ENCODE peak calls at places on chromosomes 3 and 15, in nine cellular contexts. One of them, this sample, is unnamed.

GRCh38 chr3:46022909-46023785 is 4.1 kb downstream of the XCR1 start:
- DNase-seq in Daoy: no peak
- DNase-seq in H4: no peak
- DNase-seq in stimulated activated CD4-positive, alpha-beta T cell treated with anti-CD3 and anti-CD28 coated beads, Interleukin-2, amount 100 ng/mL, for 48 hours: no peak
- DNase-seq in putamen: no peak
- DNase-seq in left ventricle myocardium superior: no peak
- DNase-seq in GDM1: no peak
- DNase-seq in midbrain: no peak
- DNase-seq in HS-5: no peak
- DNase-seq in this sample: no peak

GRCh38 chr3:182129745-182130144 is 418.0 kb downstream of the SOX2 start:
- DNase-seq in Daoy: no peak
- DNase-seq in H4: no peak
- DNase-seq in stimulated activated CD4-positive, alpha-beta T cell treated with anti-CD3 and anti-CD28 coated beads, Interleukin-2, amount 100 ng/mL, for 48 hours: no peak
- DNase-seq in putamen: no peak
- DNase-seq in left ventricle myocardium superior: no peak
- DNase-seq in GDM1: no peak
- DNase-seq in midbrain: no peak
- DNase-seq in HS-5: no peak
- DNase-seq in this sample: no peak

GRCh38 chr3:149044329-149045083 is 41.8 kb downstream of the HLTF start:
- DNase-seq in Daoy: no peak
- DNase-seq in H4: no peak
- DNase-seq in stimulated activated CD4-positive, alpha-beta T cell treated with anti-CD3 and anti-CD28 coated beads, Interleukin-2, amount 100 ng/mL, for 48 hours: no peak
- DNase-seq in putamen: no peak
- DNase-seq in left ventricle myocardium superior: no peak
- DNase-seq in GDM1: no peak
- DNase-seq in midbrain: no peak
- DNase-seq in HS-5: no peak
- DNase-seq in this sample: no peak

GRCh38 chr3:161263057-161263456 is 41.9 kb downstream of the NMD3 start:
- DNase-seq in Daoy: no peak
- DNase-seq in H4: peak; percentile 15
- DNase-seq in stimulated activated CD4-positive, alpha-beta T cell treated with anti-CD3 and anti-CD28 coated beads, Interleukin-2, amount 100 ng/mL, for 48 hours: no peak
- DNase-seq in putamen: no peak
- DNase-seq in left ventricle myocardium superior: no peak
- DNase-seq in GDM1: no peak
- DNase-seq in midbrain: no peak
- DNase-seq in HS-5: no peak
- DNase-seq in this sample: no peak

GRCh38 chr3:14366233-14366632 is 36.2 kb upstream of the SLC6A6 start:
- DNase-seq in Daoy: no peak
- DNase-seq in H4: no peak
- DNase-seq in stimulated activated CD4-positive, alpha-beta T cell treated with anti-CD3 and anti-CD28 coated beads, Interleukin-2, amount 100 ng/mL, for 48 hours: no peak
- DNase-seq in putamen: no peak
- DNase-seq in left ventricle myocardium superior: no peak
- DNase-seq in GDM1: no peak
- DNase-seq in midbrain: no peak
- DNase-seq in HS-5: no peak
- DNase-seq in this sample: no peak

GRCh38 chr3:143274291-143274690 is 154.7 kb downstream of the CHST2 start:
- DNase-seq in Daoy: no peak
- DNase-seq in H4: no peak
- DNase-seq in stimulated activated CD4-positive, alpha-beta T cell treated with anti-CD3 and anti-CD28 coated beads, Interleukin-2, amount 100 ng/mL, for 48 hours: no peak
- DNase-seq in putamen: no peak
- DNase-seq in left ventricle myocardium superior: no peak
- DNase-seq in GDM1: no peak
- DNase-seq in midbrain: no peak
- DNase-seq in HS-5: no peak
- DNase-seq in this sample: no peak

GRCh38 chr3:136862611-136862951 is 573 bp downstream of the NCK1 start:
- DNase-seq in Daoy: peak; percentile 66
- DNase-seq in H4: peak; percentile 60
- DNase-seq in stimulated activated CD4-positive, alpha-beta T cell treated with anti-CD3 and anti-CD28 coated beads, Interleukin-2, amount 100 ng/mL, for 48 hours: peak; percentile 32
- DNase-seq in putamen: peak; percentile 17
- DNase-seq in left ventricle myocardium superior: peak; percentile 72
- DNase-seq in GDM1: no peak
- DNase-seq in midbrain: no peak
- DNase-seq in HS-5: peak; percentile 29
- DNase-seq in this sample: peak; percentile 69

GRCh38 chr15:43251185-43251862 is 15.4 kb downstream of the TGM5 start:
- DNase-seq in Daoy: no peak
- DNase-seq in H4: no peak
- DNase-seq in stimulated activated CD4-positive, alpha-beta T cell treated with anti-CD3 and anti-CD28 coated beads, Interleukin-2, amount 100 ng/mL, for 48 hours: no peak
- DNase-seq in putamen: no peak
- DNase-seq in left ventricle myocardium superior: no peak
- DNase-seq in GDM1: no peak
- DNase-seq in midbrain: no peak
- DNase-seq in HS-5: no peak
- DNase-seq in this sample: no peak

GRCh38 chr15:35078221-35078915 is 6.7 kb downstream of the NANOGP8 start:
- DNase-seq in Daoy: peak; percentile 54
- DNase-seq in H4: peak; percentile 68
- DNase-seq in stimulated activated CD4-positive, alpha-beta T cell treated with anti-CD3 and anti-CD28 coated beads, Interleukin-2, amount 100 ng/mL, for 48 hours: peak; percentile 3
- DNase-seq in putamen: peak; percentile 49
- DNase-seq in left ventricle myocardium superior: no peak
- DNase-seq in GDM1: peak; percentile 6
- DNase-seq in midbrain: peak; percentile 68
- DNase-seq in HS-5: peak; percentile 5
- DNase-seq in this sample: peak; percentile 60

GRCh38 chr3:49841126-49841525 is 15.2 kb downstream of the TRAIP start:
- DNase-seq in Daoy: peak; percentile 17
- DNase-seq in H4: no peak
- DNase-seq in stimulated activated CD4-positive, alpha-beta T cell treated with anti-CD3 and anti-CD28 coated beads, Interleukin-2, amount 100 ng/mL, for 48 hours: no peak
- DNase-seq in putamen: no peak
- DNase-seq in left ventricle myocardium superior: no peak
- DNase-seq in GDM1: peak; percentile 45
- DNase-seq in midbrain: no peak
- DNase-seq in HS-5: no peak
- DNase-seq in this sample: no peak

GRCh38 chr3:115232167-115232566 is 85.1 kb upstream of the ZBTB20 start:
- DNase-seq in Daoy: no peak
- DNase-seq in H4: no peak
- DNase-seq in stimulated activated CD4-positive, alpha-beta T cell treated with anti-CD3 and anti-CD28 coated beads, Interleukin-2, amount 100 ng/mL, for 48 hours: no peak
- DNase-seq in putamen: no peak
- DNase-seq in left ventricle myocardium superior: no peak
- DNase-seq in GDM1: no peak
- DNase-seq in midbrain: no peak
- DNase-seq in HS-5: no peak
- DNase-seq in this sample: no peak

GRCh38 chr15:74245342-74245931 is 9.3 kb downstream of the CCDC33 start:
- DNase-seq in Daoy: no peak
- DNase-seq in H4: no peak
- DNase-seq in stimulated activated CD4-positive, alpha-beta T cell treated with anti-CD3 and anti-CD28 coated beads, Interleukin-2, amount 100 ng/mL, for 48 hours: peak; percentile 20
- DNase-seq in putamen: peak; percentile 45
- DNase-seq in left ventricle myocardium superior: peak; percentile 45
- DNase-seq in GDM1: no peak
- DNase-seq in midbrain: no peak
- DNase-seq in HS-5: no peak
- DNase-seq in this sample: peak; percentile 96

GRCh38 chr3:184802150-184802549 is 9.8 kb upstream of the VPS8 start:
- DNase-seq in Daoy: no peak
- DNase-seq in H4: no peak
- DNase-seq in stimulated activated CD4-positive, alpha-beta T cell treated with anti-CD3 and anti-CD28 coated beads, Interleukin-2, amount 100 ng/mL, for 48 hours: no peak
- DNase-seq in putamen: no peak
- DNase-seq in left ventricle myocardium superior: no peak
- DNase-seq in GDM1: no peak
- DNase-seq in midbrain: no peak
- DNase-seq in HS-5: no peak
- DNase-seq in this sample: no peak

GRCh38 chr3:159732172-159733111 is 256.2 kb upstream of the IL12A start:
- DNase-seq in Daoy: peak; percentile 90
- DNase-seq in H4: peak; percentile 61
- DNase-seq in stimulated activated CD4-positive, alpha-beta T cell treated with anti-CD3 and anti-CD28 coated beads, Interleukin-2, amount 100 ng/mL, for 48 hours: no peak
- DNase-seq in putamen: no peak
- DNase-seq in left ventricle myocardium superior: peak; percentile 36
- DNase-seq in GDM1: no peak
- DNase-seq in midbrain: no peak
- DNase-seq in HS-5: peak; percentile 14
- DNase-seq in this sample: no peak

GRCh38 chr3:74789111-74789510 is 174.7 kb upstream of the CNTN3 start:
- DNase-seq in Daoy: peak; percentile 55
- DNase-seq in H4: peak; percentile 14
- DNase-seq in stimulated activated CD4-positive, alpha-beta T cell treated with anti-CD3 and anti-CD28 coated beads, Interleukin-2, amount 100 ng/mL, for 48 hours: no peak
- DNase-seq in putamen: peak; percentile 47
- DNase-seq in left ventricle myocardium superior: no peak
- DNase-seq in GDM1: no peak
- DNase-seq in midbrain: no peak
- DNase-seq in HS-5: peak; percentile 69
- DNase-seq in this sample: no peak

GRCh38 chr15:84909782-84910181 is 25.3 kb downstream of the SLC28A1 start:
- DNase-seq in Daoy: no peak
- DNase-seq in H4: no peak
- DNase-seq in stimulated activated CD4-positive, alpha-beta T cell treated with anti-CD3 and anti-CD28 coated beads, Interleukin-2, amount 100 ng/mL, for 48 hours: no peak
- DNase-seq in putamen: no peak
- DNase-seq in left ventricle myocardium superior: no peak
- DNase-seq in GDM1: no peak
- DNase-seq in midbrain: no peak
- DNase-seq in HS-5: no peak
- DNase-seq in this sample: no peak

GRCh38 chr15:59553879-59554735 is 57.5 kb upstream of the GCNT3 start:
- DNase-seq in Daoy: peak; percentile 49
- DNase-seq in H4: peak; percentile 54
- DNase-seq in stimulated activated CD4-positive, alpha-beta T cell treated with anti-CD3 and anti-CD28 coated beads, Interleukin-2, amount 100 ng/mL, for 48 hours: no peak
- DNase-seq in putamen: no peak
- DNase-seq in left ventricle myocardium superior: no peak
- DNase-seq in GDM1: no peak
- DNase-seq in midbrain: no peak
- DNase-seq in HS-5: peak; percentile 81
- DNase-seq in this sample: peak; percentile 17

GRCh38 chr3:17602126-17602525 is 140.3 kb downstream of the TBC1D5 start:
- DNase-seq in Daoy: no peak
- DNase-seq in H4: no peak
- DNase-seq in stimulated activated CD4-positive, alpha-beta T cell treated with anti-CD3 and anti-CD28 coated beads, Interleukin-2, amount 100 ng/mL, for 48 hours: no peak
- DNase-seq in putamen: no peak
- DNase-seq in left ventricle myocardium superior: no peak
- DNase-seq in GDM1: no peak
- DNase-seq in midbrain: no peak
- DNase-seq in HS-5: peak; percentile 14
- DNase-seq in this sample: no peak

GRCh38 chr15:98164573-98164972 is 204.1 kb downstream of the ARRDC4 start:
- DNase-seq in Daoy: no peak
- DNase-seq in H4: no peak
- DNase-seq in stimulated activated CD4-positive, alpha-beta T cell treated with anti-CD3 and anti-CD28 coated beads, Interleukin-2, amount 100 ng/mL, for 48 hours: no peak
- DNase-seq in putamen: no peak
- DNase-seq in left ventricle myocardium superior: no peak
- DNase-seq in GDM1: no peak
- DNase-seq in midbrain: no peak
- DNase-seq in HS-5: peak; percentile 65
- DNase-seq in this sample: no peak

GRCh38 chr3:98012974-98013373 is 22.1 kb downstream of the GABRR3 start:
- DNase-seq in Daoy: no peak
- DNase-seq in H4: peak; percentile 27
- DNase-seq in stimulated activated CD4-positive, alpha-beta T cell treated with anti-CD3 and anti-CD28 coated beads, Interleukin-2, amount 100 ng/mL, for 48 hours: no peak
- DNase-seq in putamen: no peak
- DNase-seq in left ventricle myocardium superior: no peak
- DNase-seq in GDM1: no peak
- DNase-seq in midbrain: no peak
- DNase-seq in HS-5: no peak
- DNase-seq in this sample: no peak